ENCODE peak calls at places on chromosomes 1 and 21, in seven cellular contexts. G, M, R, B, O, N and T are unnamed samples.

GRCh38 chr1:195934839-195935557 is 673.2 kb downstream of the KCNT2 start:
- DNase-seq in G (no peak), M (no peak), R (no peak), B (no peak), O (no peak), N (no peak), T (peak)

GRCh38 chr21:32819702-32820101 is 48.1 kb upstream of the PAXBP1 start:
- DNase-seq in G (no peak), M (peak), R (no peak), B (no peak), O (no peak), N (peak), T (no peak)

GRCh38 chr1:117656202-117656641 is 50.4 kb downstream of the TENT5C start:
- DNase-seq in G (no peak), M (no peak), R (peak), B (peak), O (no peak), N (no peak), T (no peak)

GRCh38 chr1:245566952-245567351 is 412.2 kb downstream of the KIF26B start:
- DNase-seq in G (no peak), M (no peak), R (no peak), B (no peak), O (no peak), N (no peak), T (no peak)

GRCh38 chr1:157292302-157292701 is 154.1 kb upstream of the ETV3 start:
- DNase-seq in G (no peak), M (no peak), R (no peak), B (no peak), O (no peak), N (no peak), T (no peak)

GRCh38 chr1:25198731-25199231 is 33.5 kb downstream of the SYF2 start:
- DNase-seq in G (peak), M (peak), R (peak), B (no peak), O (no peak), N (no peak), T (peak)

GRCh38 chr1:194295690-194296089 is 1109.3 kb upstream of the B3GALT2 start:
- DNase-seq in G (no peak), M (peak), R (peak), B (peak), O (peak), N (peak), T (peak)

GRCh38 chr21:39385299-39386145 is 36.6 kb upstream of the HMGN1 start:
- DNase-seq in G (peak), M (peak), R (peak), B (peak), O (peak), N (peak), T (peak)

GRCh38 chr1:37752213-37752582 is 12.7 kb downstream of the EPHA10 start:
- DNase-seq in G (no peak), M (no peak), R (no peak), B (no peak), O (no peak), N (no peak), T (no peak)
- H3K4me3 ChIP-seq in G (no peak), M (no peak), R (no peak), B (no peak), O (peak), N (no peak), T (peak)

GRCh38 chr1:52531473-52531872 is 21.4 kb downstream of the TUT4 start:
- DNase-seq in G (no peak), M (no peak), R (no peak), B (no peak), O (no peak), N (no peak), T (no peak)
- H3K4me3 ChIP-seq in G (no peak), M (no peak), R (no peak), B (no peak), O (no peak), N (no peak), T (no peak)

GRCh38 chr21:36759348-36760083 is 60.6 kb downstream of the SIM2 start:
- DNase-seq in G (no peak), M (no peak), R (no peak), B (no peak), O (no peak), N (no peak), T (no peak)
- H3K4me3 ChIP-seq in G (no peak), M (no peak), R (no peak), B (no peak), O (no peak), N (no peak), T (no peak)

DNA sequence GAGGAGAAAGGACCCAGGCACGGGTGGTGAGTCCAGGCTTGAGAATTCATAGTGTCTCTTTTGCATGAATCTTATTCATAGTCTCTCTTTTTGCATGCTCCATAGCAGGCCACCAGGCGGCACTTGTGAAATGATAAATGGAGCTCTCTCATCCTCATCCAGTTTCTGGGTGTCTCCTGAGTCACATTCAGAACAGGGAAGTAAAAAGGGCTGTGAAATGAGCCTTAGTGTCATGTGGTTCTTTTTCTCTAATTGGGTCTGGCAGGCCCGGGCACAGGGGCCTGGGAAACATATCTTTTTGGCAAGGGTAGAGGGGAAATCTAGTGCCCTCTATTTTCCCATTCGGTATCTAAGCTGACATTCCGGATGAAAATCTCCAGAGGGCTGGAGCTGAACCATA is 19.1 kb upstream of the NCF2 start:
- DNase-seq in G (peak), M (peak), R (peak), B (no peak), O (peak), N (peak), T (no peak)
- H3K4me3 ChIP-seq in G (no peak), M (no peak), R (no peak), B (no peak), O (no peak), N (no peak), T (no peak)

DNA sequence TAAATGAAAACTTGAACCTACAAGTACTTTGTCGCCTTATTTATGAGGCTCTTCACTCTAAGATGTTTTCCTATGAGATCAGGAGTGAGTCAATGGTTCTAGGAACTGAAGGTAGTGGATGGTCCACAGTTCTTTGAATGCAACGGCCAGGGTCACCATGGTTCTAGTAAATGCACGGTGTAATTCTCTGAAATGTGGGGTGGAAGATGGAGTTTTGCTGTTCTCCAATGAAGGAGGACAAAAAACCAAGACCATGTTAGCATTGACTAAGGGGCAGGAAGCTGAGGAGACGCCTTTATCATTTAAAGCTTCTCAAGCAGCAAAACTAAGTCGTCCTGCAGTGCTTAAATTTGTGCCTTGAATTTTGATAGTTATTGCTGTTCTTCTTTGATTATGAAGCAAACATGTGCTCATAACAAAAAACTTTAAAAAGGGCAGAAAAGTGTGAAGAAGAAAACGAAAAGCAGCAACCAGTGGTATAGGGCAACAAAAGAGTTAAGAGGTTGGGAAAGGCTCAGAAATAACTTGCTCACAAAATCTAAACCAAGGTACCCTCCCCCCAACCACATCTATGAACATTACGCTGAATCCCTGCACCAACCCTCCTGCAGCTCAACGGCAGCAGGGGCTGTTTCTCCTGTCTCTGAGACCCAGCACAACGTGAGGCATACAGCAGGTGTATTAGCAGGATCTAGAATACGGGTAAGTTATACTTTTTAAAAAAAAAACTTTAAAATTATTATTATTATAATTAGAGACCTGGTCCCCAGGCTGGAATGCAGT is 85.0 kb downstream of the MRPL37 start:
- DNase-seq in G (no peak), M (no peak), R (no peak), B (peak), O (no peak), N (no peak), T (no peak)
- H3K4me3 ChIP-seq in G (no peak), M (no peak), R (no peak), B (peak), O (no peak), N (no peak), T (no peak)

DNA sequence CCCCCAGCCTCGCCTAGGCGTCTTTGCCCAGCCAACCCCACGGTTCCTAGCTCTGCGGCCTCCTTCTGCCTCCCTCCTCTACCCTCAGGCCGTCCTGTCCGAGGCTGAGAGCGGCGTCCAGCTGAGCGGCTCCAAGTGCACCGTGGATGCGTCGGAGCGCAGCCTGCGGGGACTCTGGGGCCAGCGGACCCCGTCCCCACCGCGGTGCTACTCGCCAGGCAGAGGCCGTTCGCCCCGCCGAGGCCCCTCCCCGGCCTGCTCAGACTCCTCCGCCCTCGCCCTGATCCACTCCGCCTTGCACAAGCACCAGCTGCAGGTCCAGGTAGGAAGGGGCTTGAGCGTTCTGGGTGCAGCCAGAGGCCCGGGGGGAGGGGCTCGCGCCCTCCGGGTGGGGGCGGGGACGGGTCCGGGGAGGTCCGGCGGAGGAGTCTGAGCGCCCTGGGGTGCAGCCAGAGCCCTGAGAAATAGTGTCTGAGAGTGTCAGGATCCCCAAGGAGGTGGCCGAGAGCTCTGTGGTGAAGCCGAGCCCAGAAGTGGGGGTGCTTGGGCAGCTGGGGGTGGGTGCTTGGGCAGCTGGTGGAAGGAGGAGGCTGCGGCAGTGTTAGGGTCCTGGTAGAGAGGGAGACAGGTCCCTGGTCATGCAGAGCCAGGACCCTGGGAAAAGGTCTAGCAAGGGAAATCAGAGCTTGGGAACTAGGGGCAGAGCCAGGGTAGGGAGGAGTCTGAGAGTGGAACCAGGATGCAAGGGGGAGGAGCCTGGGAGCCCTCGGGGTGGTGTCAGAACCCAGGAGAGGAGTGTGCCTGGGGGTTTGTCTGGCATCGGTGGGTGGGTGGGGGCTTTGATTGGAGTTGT is 3.2 kb upstream of the NBPF3 start:
- DNase-seq in G (peak), M (peak), R (no peak), B (no peak), O (no peak), N (peak), T (no peak)
- H3K4me3 ChIP-seq in G (no peak), M (peak), R (no peak), B (no peak), O (no peak), N (peak), T (no peak)

GRCh38 chr1:154406572-154406879 is 1.4 kb downstream of the IL6R start:
- DNase-seq in G (no peak), M (no peak), R (peak), B (no peak), O (no peak), N (no peak), T (no peak)

GRCh38 chr1:154407866-154408777 is 3.0 kb downstream of the IL6R start:
- DNase-seq in G (no peak), M (no peak), R (peak), B (no peak), O (no peak), N (no peak), T (peak)

GRCh38 chr1:154405762-154406571 is 824 bp downstream of the IL6R start:
- DNase-seq in G (peak), M (peak), R (peak), B (peak), O (peak), N (peak), T (peak)

GRCh38 chr1:154404984-154405761 is at the start of gene IL6R:
- DNase-seq in G (peak), M (peak), R (peak), B (peak), O (peak), N (peak), T (peak)

GRCh38 chr1:154407021-154407865 is 2.1 kb downstream of the IL6R start:
- DNase-seq in G (no peak), M (no peak), R (peak), B (no peak), O (no peak), N (peak), T (no peak)
- H3K4me3 ChIP-seq in G (no peak), M (peak), R (peak), B (peak), O (no peak), N (peak), T (peak)